ENCODE peak calls at places on chromosomes 1 and 21, in four cellular contexts. Q, O, G and N are unnamed samples.

GRCh38 chr1:56451491-56451890 is 127.9 kb downstream of the PLPP3 start:
- DNase-seq in Q (no peak), O (no peak), G (no peak), N (no peak)

GRCh38 chr21:28742527-28742926 is 250.2 kb downstream of the LTN1 start:
- DNase-seq in Q (peak; percentile 71), O (no peak), G (no peak), N (no peak)

GRCh38 chr1:12380316-12381249 is 150.8 kb downstream of the VPS13D start:
- DNase-seq in Q (peak; percentile 71), O (no peak), G (no peak), N (no peak)

GRCh38 chr1:200918006-200918405 is 23.3 kb downstream of the INAVA start:
- DNase-seq in Q (no peak), O (no peak), G (no peak), N (no peak)

GRCh38 chr1:196608401-196609113 is at the start of gene KCNT2:
- DNase-seq in Q (peak; percentile 86), O (no peak), G (no peak), N (peak; percentile 74)

GRCh38 chr1:25922633-25923567 is 16.7 kb upstream of the STMN1 start:
- DNase-seq in Q (peak; percentile 52), O (peak; percentile 26), G (no peak), N (no peak)

GRCh38 chr1:40477680-40478057 is 579 bp downstream of the ZFP69 start:
- DNase-seq in Q (peak; percentile 47), O (no peak), G (no peak), N (no peak)

GRCh38 chr1:214187152-214187900 is 93.6 kb upstream of the SMYD2 start:
- DNase-seq in Q (peak; percentile 9), O (no peak), G (no peak), N (no peak)

GRCh38 chr1:59360170-59360569 is 63.3 kb downstream of the FGGY start:
- DNase-seq in Q (peak; percentile 42), O (no peak), G (no peak), N (no peak)

GRCh38 chr1:177976596-177976995 is 6.7 kb upstream of the SEC16B start:
- DNase-seq in Q (no peak), O (no peak), G (no peak), N (no peak)

GRCh38 chr1:156402621-156403020 is 33.6 kb downstream of the RHBG start:
- DNase-seq in Q (no peak), O (no peak), G (no peak), N (no peak)

GRCh38 chr1:11069233-11069950 is 9.6 kb upstream of the SRM start:
- DNase-seq in Q (no peak), O (no peak), G (no peak), N (no peak)

GRCh38 chr1:221775206-221775605 is 33.3 kb upstream of the DUSP10 start:
- DNase-seq in Q (no peak), O (no peak), G (no peak), N (no peak)

GRCh38 chr1:196438324-196438723 is 169.9 kb downstream of the KCNT2 start:
- DNase-seq in Q (no peak), O (no peak), G (no peak), N (no peak)